ENCODE peak calls at places on chromosomes 16 and 17, in five cellular contexts. A is tibial nerve; K is colonic mucosa; B is activated T-helper 1 cell treated with anti-CD3 and anti-CD28 coated beads, Interleukin-2, amount 50 U/mL, for 16 hours; M is ACHN. V is an unnamed sample.

GRCh38 chr16:31455601-31456314 is 3.5 kb upstream of the ARMC5 start:
- DNase-seq in A (no peak), K (no peak), B (no peak), M (peak), V (no peak)

GRCh38 chr16:83951544-83951943 is 1.5 kb upstream of the OSGIN1 start:
- DNase-seq in A (no peak), K (no peak), B (no peak), M (no peak), V (no peak)

GRCh38 chr16:11893571-11893970 is 22.2 kb downstream of the GSPT1 start:
- DNase-seq in A (no peak), K (no peak), B (no peak), M (no peak), V (no peak)

GRCh38 chr17:43372273-43372911 is 26.4 kb upstream of the ARL4D start:
- DNase-seq in A (no peak), K (no peak), B (no peak), M (peak), V (peak)

GRCh38 chr17:63550816-63551639 is 751 bp downstream of the DCAF7 start:
- DNase-seq in A (no peak), K (peak), B (no peak), M (peak), V (no peak)

GRCh38 chr16:79519448-79519847 is 81.1 kb downstream of the MAF start:
- DNase-seq in A (no peak), K (no peak), B (no peak), M (no peak), V (peak)

GRCh38 chr17:11144358-11145233 is 96.4 kb upstream of the SHISA6 start:
- DNase-seq in A (no peak), K (peak), B (no peak), M (peak), V (peak)

GRCh38 chr16:87542531-87543102 is 49.8 kb upstream of the ZCCHC14 start:
- DNase-seq in A (no peak), K (no peak), B (no peak), M (no peak), V (no peak)

GRCh38 chr17:64994781-64995538 is 61.6 kb downstream of the GNA13 start:
- DNase-seq in A (no peak), K (no peak), B (no peak), M (no peak), V (no peak)

GRCh38 chr16:50071075-50071671 is 5.4 kb downstream of the HEATR3 start:
- DNase-seq in A (no peak), K (no peak), B (no peak), M (no peak), V (no peak)

GRCh38 chr17:30554839-30555751 is 77.9 kb downstream of the GOSR1 start:
- DNase-seq in A (no peak), K (no peak), B (no peak), M (peak), V (no peak)

GRCh38 chr17:58302171-58302918 is 21.6 kb upstream of the MPO start:
- DNase-seq in A (no peak), K (no peak), B (no peak), M (no peak), V (no peak)

GRCh38 chr16:77327717-77328116 is 107.1 kb downstream of the ADAMTS18 start:
- DNase-seq in A (no peak), K (no peak), B (no peak), M (no peak), V (no peak)

GRCh38 chr16:56262148-56262878 is 71.0 kb downstream of the GNAO1 start:
- DNase-seq in A (no peak), K (no peak), B (peak), M (no peak), V (no peak)

GRCh38 chr17:9273334-9274118 is 252.2 kb downstream of the NTN1 start:
- DNase-seq in A (no peak), K (no peak), B (no peak), M (no peak), V (peak)

GRCh38 chr16:87855852-87856715 is 13.2 kb downstream of the SLC7A5 start:
- DNase-seq in A (peak), K (peak), B (no peak), M (no peak), V (peak)